ENCODE peak calls at places on chromosomes 4 and X, in four cellular contexts. N is A549, E is uterus, A is ovary. G is an unnamed sample.

GRCh38 chr4:87049508-87049907 is 114.7 kb downstream of the AFF1 start:
- DNase-seq in E (no peak), N (no peak), A (no peak), G (no peak)

GRCh38 chr4:176357359-176358082 is 37.8 kb downstream of the SPCS3 start:
- DNase-seq in A (no peak), N (no peak), E (no peak), G (no peak)

GRCh38 chr4:156977435-156978160 is 6.0 kb upstream of the PDGFC start:
- DNase-seq in N (no peak), E (no peak), A (no peak), G (no peak)

GRCh38 chr4:173171098-173171497 is 2.5 kb downstream of the GALNT7 start:
- DNase-seq in N (peak; percentile 57), E (no peak), A (no peak), G (no peak)

GRCh38 chr4:129064717-129065116 is 28.6 kb downstream of the SCLT1 start:
- DNase-seq in E (no peak), N (no peak), A (no peak), G (no peak)

GRCh38 chr4:7999695-8000094 is 60.0 kb upstream of the AFAP1 start:
- DNase-seq in A (no peak), E (no peak), N (no peak), G (peak; percentile 9)

GRCh38 chr4:54228563-54229501 is at the start of gene PDGFRA:
- DNase-seq in E (peak; percentile 85), A (peak; percentile 95), N (no peak), G (peak; percentile 79)

GRCh38 chr4:181517521-181517920 is 725.7 kb upstream of the TENM3 start:
- DNase-seq in E (no peak), N (no peak), A (no peak), G (no peak)

GRCh38 chr4:41533685-41534084 is 4.3 kb upstream of the LIMCH1 start:
- DNase-seq in A (no peak), N (no peak), E (no peak), G (no peak)

GRCh38 chr4:82780398-82781231 is 18.0 kb downstream of the SCD5 start:
- DNase-seq in E (peak; percentile 49), N (no peak), A (peak; percentile 91), G (peak; percentile 86)

GRCh38 chr4:125952631-125953030 is 637.9 kb downstream of the FAT4 start:
- DNase-seq in E (no peak), N (no peak), A (no peak), G (no peak)

GRCh38 chrX:13936804-13937203 is 92.9 kb downstream of the GEMIN8 start:
- DNase-seq in E (no peak), A (no peak), N (no peak), G (no peak)

GRCh38 chrX:13934731-13935130 is 95.0 kb downstream of the GEMIN8 start:
- DNase-seq in E (no peak), N (no peak), A (no peak), G (no peak)

GRCh38 chrX:13933352-13933751 is 96.3 kb downstream of the GEMIN8 start:
- DNase-seq in A (no peak), E (no peak), N (no peak), G (no peak)

GRCh38 chrX:13932416-13932815 is 97.3 kb downstream of the GEMIN8 start:
- DNase-seq in A (no peak), N (no peak), E (no peak), G (no peak)

DNA sequence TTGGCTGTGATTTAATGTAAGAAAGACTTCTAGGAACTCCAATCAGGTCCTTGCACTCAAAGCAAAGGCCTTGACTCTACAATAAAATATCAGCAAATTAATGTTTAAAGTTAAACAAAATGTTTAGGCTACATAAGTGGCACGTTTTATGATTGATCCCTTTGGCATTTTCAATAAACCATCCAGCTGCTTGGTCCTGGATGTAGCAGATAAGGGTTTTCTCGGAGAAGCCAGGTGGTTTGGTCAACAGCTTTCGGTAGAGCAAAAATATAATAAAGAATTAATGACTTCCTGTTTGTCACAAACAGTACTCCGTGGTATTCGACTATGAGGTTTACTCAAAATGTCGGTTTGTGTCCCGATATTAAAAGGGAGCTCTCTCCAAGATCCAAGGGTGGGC is 95.8 kb downstream of the GEMIN8 start:
- DNase-seq in E (no peak), A (no peak), N (no peak), G (no peak)
- H3K27ac ChIP-seq in E (no peak overlapping the region), A (no peak overlapping the region), N (no peak overlapping the region), G (no peak overlapping the region)

DNA sequence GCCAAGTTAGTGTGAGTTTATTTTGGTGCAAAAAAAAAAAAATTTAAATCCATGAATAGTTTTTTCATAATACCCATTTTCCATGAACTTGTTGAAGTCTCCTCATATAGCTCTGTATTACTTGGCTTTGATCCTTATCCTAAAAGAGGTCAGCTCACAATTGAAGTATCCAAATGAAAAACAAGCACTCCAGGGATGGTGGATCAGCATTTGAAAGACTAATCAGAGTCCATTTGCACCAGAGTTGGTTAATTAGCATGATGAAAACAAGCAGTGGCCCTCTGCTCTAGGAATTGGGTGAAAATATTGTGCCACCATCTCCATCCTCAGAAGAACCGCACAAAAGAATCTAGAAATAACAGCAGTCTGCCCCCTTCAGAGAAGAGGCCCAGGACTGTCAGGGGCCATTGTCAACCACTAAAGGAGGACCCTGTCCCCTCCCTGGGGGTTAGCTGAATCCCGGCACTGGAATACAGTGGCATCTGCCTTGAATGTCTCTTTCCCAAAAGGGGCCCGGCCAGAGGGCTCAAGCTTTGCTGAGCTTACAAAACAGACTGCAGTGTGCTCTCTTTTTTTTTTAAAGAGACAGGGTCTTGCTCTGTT is 24.7 kb downstream of the SH3KBP1 start:
- DNase-seq in E (no peak), N (no peak), A (no peak), G (no peak)
- H3K27ac ChIP-seq in E (no peak overlapping the region), N (no peak overlapping the region), A (no peak overlapping the region), G (no peak overlapping the region)

DNA sequence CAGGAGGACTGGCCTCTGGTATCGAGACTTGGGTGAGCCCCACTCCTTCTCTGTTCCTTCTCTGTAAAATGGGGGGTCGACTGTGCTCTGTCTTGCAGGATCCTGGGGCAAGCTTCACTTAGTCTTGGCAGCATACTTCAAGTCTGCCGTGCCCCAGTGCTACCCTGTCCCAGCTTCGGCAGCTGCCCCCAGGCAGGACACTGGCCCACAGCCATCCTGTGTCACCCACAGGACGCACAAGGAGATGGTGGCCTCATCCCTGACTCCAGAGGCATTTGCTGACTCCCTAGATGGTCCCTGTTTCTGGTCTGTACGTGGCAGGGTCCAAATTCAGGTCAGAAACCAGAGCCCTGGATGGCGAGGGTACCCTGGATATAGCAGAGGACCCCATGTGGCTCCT is 7.1 kb upstream of the HAUS7 start:
- DNase-seq in E (no peak), N (no peak), A (no peak), G (no peak)
- H3K27ac ChIP-seq in E (peak overlapping the region; percentile 82), N (no peak overlapping the region), A (no peak overlapping the region), G (no peak overlapping the region)

GRCh38 chrX:94178145-94178790 is 504.3 kb downstream of the FAM133A start:
- DNase-seq in A (no peak), E (no peak), N (no peak), G (no peak)
- H3K27ac ChIP-seq in A (no peak overlapping the region), E (no peak overlapping the region), N (no peak overlapping the region), G (no peak overlapping the region)

DNA sequence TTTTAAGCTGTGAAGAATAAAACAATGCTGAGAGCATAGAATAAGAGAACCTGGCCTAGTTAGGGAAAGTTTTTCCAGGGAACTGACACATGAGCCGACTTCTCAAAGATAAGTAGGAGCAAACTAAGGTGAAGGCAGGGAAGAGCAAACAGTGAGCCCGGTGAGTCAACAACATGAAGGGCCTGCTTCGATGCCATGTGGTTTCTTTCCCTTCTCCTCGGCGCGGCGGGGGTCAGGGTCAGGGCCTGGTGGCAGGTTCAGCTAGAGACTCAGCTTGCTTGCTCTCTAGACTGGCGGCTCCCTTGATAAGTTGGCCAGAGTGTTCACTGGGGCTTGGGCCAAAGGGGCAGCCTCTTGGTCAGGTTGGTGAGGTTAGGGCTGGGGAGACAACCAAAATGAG is 81.1 kb downstream of the DLG3 start:
- DNase-seq in A (no peak), E (no peak), N (peak; percentile 24), G (no peak)
- H3K27ac ChIP-seq in A (no peak overlapping the region), E (no peak overlapping the region), N (peak overlapping the region; percentile 55), G (no peak overlapping the region)